ENCODE peak calls at places on chromosomes 1 and 21, in six cellular contexts. U is anterior cingulate cortex; T is stimulated activated naive B cell treated with anti-CD40 and anti-IgM and Interleukin-4, amounts not matched to agents 10 μg/mL and 1 μg/mL and 100 μg/mL, for 72 hours; B is colonic mucosa; Q is HTR-8/SVneo; H is LoVo. V is an unnamed sample.
A peak's percentile ranks its signal among the peaks of the same experiment; 100 is the strongest.

GRCh38 chr1:166969074-166969677 is 6.2 kb downstream of the ILDR2 start:
- DNase-seq in Q (no peak), T (no peak), U (no peak), H (no peak), B (no peak), V (no peak)

GRCh38 chr1:8211620-8212442 is 106.1 kb upstream of the SLC45A1 start:
- DNase-seq in H (peak; percentile 64), U (no peak), B (no peak), T (no peak), Q (peak; percentile 86), V (no peak)

GRCh38 chr21:42748620-42749176 is 95.3 kb downstream of the PDE9A start:
- DNase-seq in U (no peak), Q (no peak), H (no peak), B (no peak), T (no peak), V (no peak)

GRCh38 chr1:225448146-225448805 is 20.4 kb upstream of the LBR start:
- DNase-seq in Q (no peak), H (no peak), U (peak; percentile 51), T (no peak), B (no peak), V (no peak)

GRCh38 chr1:30753660-30754123 is 3.9 kb downstream of the LAPTM5 start:
- DNase-seq in H (no peak), T (peak; percentile 63), U (no peak), B (no peak), Q (no peak), V (no peak)

GRCh38 chr1:116847688-116848531 is 61.8 kb upstream of the PTGFRN start:
- DNase-seq in Q (no peak), H (no peak), B (no peak), T (no peak), U (no peak), V (no peak)

GRCh38 chr1:83641206-83641658 is 357.7 kb downstream of the TTLL7 start:
- DNase-seq in Q (no peak), H (no peak), T (no peak), B (no peak), U (no peak), V (no peak)

GRCh38 chr1:203522237-203522636 is 28.3 kb downstream of the OPTC start:
- DNase-seq in U (no peak), T (no peak), B (no peak), H (no peak), Q (no peak), V (no peak)

GRCh38 chr1:201884472-201884871 is 4.2 kb upstream of the SHISA4 start:
- DNase-seq in H (no peak), T (no peak), U (no peak), Q (no peak), B (no peak), V (no peak)

GRCh38 chr1:3122311-3122710 is 53.3 kb downstream of the PRDM16 start:
- DNase-seq in U (no peak), B (no peak), H (no peak), Q (no peak), T (no peak), V (no peak)

V was measured in germinal center.